ENCODE peak calls at places on chromosomes 16 and 17, in seven cellular contexts. V is choroid plexus epithelial cell, Z is cardiac fibroblast, C is A549, I is GM12864, B is cardiac muscle cell, U is ovary. R is an unnamed sample.

GRCh38 chr17:32222621-32223020 is 43.0 kb upstream of the RHBDL3 start:
- DNase-seq in V (peak; percentile 28), Z (no peak), C (peak; percentile 62), I (no peak), B (no peak), U (no peak), R (no peak)

GRCh38 chr17:43830510-43831145 is 2.3 kb downstream of the MPP3 start:
- DNase-seq in V (no peak), Z (no peak), C (no peak), I (no peak), B (no peak), U (no peak), R (no peak)

GRCh38 chr16:70018254-70018653 is 67.1 kb downstream of the CLEC18A start:
- DNase-seq in V (peak; percentile 49), Z (peak; percentile 15), C (peak; percentile 10), I (no peak), B (peak; percentile 68), U (no peak), R (no peak)

GRCh38 chr17:80270836-80271235 is 10.2 kb downstream of the RNF213 start:
- DNase-seq in V (peak; percentile 47), Z (peak; percentile 51), C (peak; percentile 69), I (no peak), B (peak; percentile 46), U (no peak), R (no peak)

GRCh38 chr17:76000755-76001521 is at the start of gene CDK3:
- DNase-seq in V (no peak), Z (no peak), C (no peak), I (no peak), B (no peak), U (no peak), R (no peak)

GRCh38 chr17:66523378-66524174 is 221.2 kb downstream of the PRKCA start:
- DNase-seq in V (peak; percentile 43), Z (no peak), C (no peak), I (no peak), B (no peak), U (no peak), R (no peak)

GRCh38 chr17:5672141-5672540 is 87.8 kb upstream of the NLRP1 start:
- DNase-seq in V (no peak), Z (no peak), C (no peak), I (no peak), B (no peak), U (no peak), R (no peak)

GRCh38 chr17:81437221-81437651 is 42.0 kb downstream of the BAHCC1 start:
- DNase-seq in V (no peak), Z (no peak), C (no peak), I (no peak), B (no peak), U (no peak), R (no peak)

GRCh38 chr16:8785408-8785807 is 12.0 kb downstream of the TMEM186 start:
- DNase-seq in V (no peak), Z (no peak), C (no peak), I (no peak), B (no peak), U (no peak), R (no peak)

GRCh38 chr17:76166168-76166567 is 25.1 kb upstream of the FOXJ1 start:
- DNase-seq in V (no peak), Z (peak; percentile 5), C (no peak), I (no peak), B (no peak), U (no peak), R (no peak)

GRCh38 chr16:69496376-69496775 is 69.4 kb upstream of the NFAT5 start:
- DNase-seq in V (no peak), Z (no peak), C (no peak), I (no peak), B (no peak), U (no peak), R (no peak)

GRCh38 chr16:80259289-80259805 is 281.4 kb upstream of the DYNLRB2 start:
- DNase-seq in V (no peak), Z (no peak), C (no peak), I (no peak), B (peak; percentile 26), U (no peak), R (no peak)

GRCh38 chr16:530111-530817 is 2.8 kb downstream of the CAPN15 start:
- DNase-seq in V (no peak), Z (no peak), C (no peak), I (no peak), B (no peak), U (no peak), R (no peak)

GRCh38 chr17:79857095-79857494 is 17.9 kb upstream of the CBX4 start:
- DNase-seq in V (no peak), Z (no peak), C (no peak), I (no peak), B (no peak), U (no peak), R (no peak)

GRCh38 chr16:74309789-74310781 is 13.5 kb downstream of the PSMD7 start:
- DNase-seq in V (peak; percentile 76), Z (peak; percentile 70), C (peak; percentile 57), I (no peak), B (peak; percentile 63), U (no peak), R (no peak)

GRCh38 chr17:50922107-50922506 is 56.0 kb upstream of the TOB1 start:
- DNase-seq in V (no peak), Z (no peak), C (no peak), I (no peak), B (no peak), U (no peak), R (no peak)

DNA sequence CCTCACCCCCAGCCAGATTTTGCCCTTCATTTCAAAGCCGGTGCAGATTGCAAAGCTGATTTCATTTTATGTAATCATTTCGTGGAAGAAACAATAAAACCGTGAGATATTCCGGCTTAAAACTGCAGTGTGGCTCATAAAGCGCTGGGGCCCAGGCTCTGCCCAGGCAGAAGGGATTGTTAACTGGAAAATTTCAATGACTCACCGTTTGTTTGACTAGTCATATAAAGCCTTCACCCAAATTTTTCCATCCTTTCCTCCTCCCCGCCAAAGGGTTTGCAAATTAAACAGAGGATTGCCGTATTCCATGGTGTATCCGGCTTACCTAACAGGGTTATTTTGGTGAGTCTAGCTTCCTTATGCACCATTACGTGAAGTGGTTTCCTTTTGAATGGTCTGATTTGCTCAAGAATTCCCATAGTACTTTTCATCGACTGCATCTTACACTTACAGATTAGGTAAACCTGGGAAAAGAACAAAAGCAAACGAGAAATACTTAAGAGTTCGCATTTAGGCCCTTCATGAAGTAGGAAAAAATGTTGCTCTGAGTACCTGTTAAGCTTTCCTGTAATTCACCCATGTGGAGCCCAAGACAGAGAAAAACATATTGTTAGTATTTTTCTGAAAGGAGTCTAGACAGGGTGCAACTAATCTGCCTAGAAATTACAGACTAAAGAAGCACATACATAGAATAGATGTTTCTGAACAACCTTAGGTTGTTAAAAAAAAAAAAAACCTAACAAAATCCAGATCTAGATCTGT is 949 bp upstream of the GSPT1 start:
- DNase-seq in V (no peak), Z (no peak), C (peak; percentile 78), I (no peak), B (no peak), U (no peak), R (no peak)
- H3K4me3 ChIP-seq in V (peak overlapping the region; percentile 69), Z (peak overlapping the region; percentile 90), C (peak overlapping the region; percentile 59), I (peak overlapping the region; percentile 60), B (peak overlapping the region; percentile 1), U (peak overlapping the region; percentile 34), R (peak overlapping the region; percentile 40)

GRCh38 chr17:59840329-59840907 is 52.3 kb downstream of the TUBD1 start:
- DNase-seq in V (peak; percentile 71), Z (peak; percentile 74), C (no peak), I (no peak), B (no peak), U (no peak), R (no peak)

GRCh38 chr17:59838196-59838911 is 54.4 kb downstream of the TUBD1 start:
- DNase-seq in V (peak; percentile 70), Z (peak; percentile 67), C (no peak), I (no peak), B (no peak), U (no peak), R (no peak)

GRCh38 chr17:59842901-59843652 is 49.7 kb downstream of the TUBD1 start:
- DNase-seq in V (peak; percentile 97), Z (peak; percentile 97), C (peak; percentile 70), I (no peak), B (no peak), U (peak; percentile 55), R (peak; percentile 77)

GRCh38 chr17:59839646-59840328 is 53.0 kb downstream of the TUBD1 start:
- DNase-seq in V (peak; percentile 69), Z (peak; percentile 66), C (no peak), I (no peak), B (no peak), U (no peak), R (no peak)

DNA sequence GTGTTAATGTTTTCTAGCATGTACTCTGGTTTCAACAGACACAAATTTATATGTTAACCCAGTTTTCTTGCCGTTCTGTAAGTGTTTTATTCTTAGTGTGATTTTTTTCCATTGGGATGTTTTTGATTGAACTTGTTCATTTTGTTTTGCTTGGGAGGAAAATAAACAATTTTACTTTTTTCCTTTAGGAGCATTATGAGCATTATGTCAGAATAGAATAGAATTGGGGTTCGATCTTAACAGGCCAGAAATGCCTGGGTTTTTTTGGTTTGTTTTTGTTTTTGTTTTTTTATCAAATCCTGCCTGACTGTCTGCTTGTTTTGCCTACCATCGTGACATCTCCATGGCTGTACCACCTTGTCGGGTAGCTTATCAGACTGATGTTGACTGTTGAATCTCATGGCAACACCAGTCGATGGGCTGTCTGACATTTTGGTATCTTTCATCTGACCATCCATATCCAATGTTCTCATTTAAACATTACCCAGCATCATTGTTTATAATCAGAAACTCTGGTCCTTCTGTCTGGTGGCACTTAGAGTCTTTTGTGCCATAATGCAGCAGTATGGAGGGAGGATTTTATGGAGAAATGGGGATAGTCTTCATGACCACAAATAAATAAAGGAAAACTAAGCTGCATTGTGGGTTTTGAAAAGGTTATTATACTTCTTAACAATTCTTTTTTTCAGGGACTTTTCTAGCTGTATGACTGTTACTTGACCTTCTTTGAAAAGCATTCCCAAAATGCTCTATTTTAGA is 51.7 kb downstream of the TUBD1 start:
- DNase-seq in V (peak; percentile 76), Z (peak; percentile 79), C (no peak), I (no peak), B (no peak), U (no peak), R (no peak)
- TF ChIP-seq CTCF in V (no peak), Z (no peak), C (no peak), I (no peak), B (no peak), U (no peak), R (no peak)

GRCh38 chr17:812638-813204 is 30.6 kb downstream of the MRM3 start:
- DNase-seq in V (no peak), Z (no peak), C (no peak), I (no peak), B (no peak), U (no peak), R (no peak)
- H3K4me3 ChIP-seq in V (no peak overlapping the region), Z (no peak overlapping the region), C (no peak overlapping the region), I (no peak overlapping the region), B (no peak overlapping the region), U (no peak overlapping the region), R (no peak overlapping the region)

DNA sequence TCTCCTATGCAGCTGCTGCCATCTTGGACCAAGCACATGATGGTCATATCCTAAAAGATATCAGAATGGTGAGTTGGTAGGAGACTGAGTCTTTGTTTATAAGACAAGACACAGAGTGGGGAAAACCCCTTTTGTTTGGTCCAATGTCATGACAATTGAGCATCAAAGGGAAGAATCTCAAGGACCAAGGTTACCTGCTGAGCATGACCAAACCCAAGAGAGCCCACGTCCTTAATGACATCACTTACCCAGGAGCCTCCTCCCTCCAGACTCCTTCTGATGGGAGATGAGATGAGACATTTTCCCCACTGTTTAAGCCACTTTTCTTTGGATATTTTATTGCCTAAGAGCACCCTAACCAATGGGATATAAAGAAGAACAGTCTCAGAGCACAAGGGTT is 478.1 kb downstream of the NPIPA7 start:
- DNase-seq in V (no peak), Z (no peak), C (no peak), I (no peak), B (no peak), U (no peak), R (no peak)
- TF ChIP-seq CTCF in V (no peak), Z (no peak), C (no peak), I (no peak), B (no peak), U (no peak), R (no peak)

R was measured in GM06990.